ENCODE peak calls at places on chromosomes 11 and 22, in six cellular contexts. S, P, X, I, N and A are unnamed samples.

GRCh38 chr11:122523841-122524531 is 131.5 kb upstream of the UBASH3B start:
- DNase-seq in N (peak; percentile 24), X (no peak), P (no peak), I (no peak), S (no peak), A (no peak)

GRCh38 chr22:36644333-36644757 is 59.2 kb downstream of the CACNG2 start:
- DNase-seq in X (peak; percentile 54), S (peak; percentile 66), P (peak; percentile 4), I (peak; percentile 4), N (peak; percentile 66), A (peak; percentile 51)

GRCh38 chr22:25081409-25081824 is 118.2 kb upstream of the CRYBB3 start:
- DNase-seq in P (peak; percentile 59), X (peak; percentile 9), I (peak; percentile 51), S (peak; percentile 41), N (no peak), A (peak; percentile 56)

GRCh38 chr11:68963779-68964178 is 17.0 kb downstream of the MRGPRD start:
- DNase-seq in S (no peak), P (no peak), N (no peak), X (no peak), I (no peak), A (no peak)

GRCh38 chr11:56817661-56818060 is 69.2 kb upstream of the OR9G4 start:
- DNase-seq in I (no peak), S (no peak), N (no peak), P (no peak), X (no peak), A (no peak)

GRCh38 chr11:20310596-20311394 is 52.7 kb upstream of the HTATIP2 start:
- DNase-seq in I (no peak), N (no peak), P (no peak), X (no peak), S (no peak), A (no peak)

GRCh38 chr22:20567371-20567847 is 60.0 kb downstream of the MED15 start:
- DNase-seq in X (no peak), P (no peak), N (no peak), I (no peak), S (peak; percentile 9), A (no peak)

GRCh38 chr11:47235163-47235562 is 13.5 kb downstream of the ACP2 start:
- DNase-seq in I (no peak), X (no peak), N (no peak), P (no peak), S (no peak), A (no peak)

GRCh38 chr11:118791961-118792578 is 1.1 kb upstream of the DDX6 start:
- DNase-seq in P (peak; percentile 59), S (no peak), N (no peak), X (no peak), I (peak; percentile 39), A (no peak)

GRCh38 chr11:10979529-10979928 is 121.7 kb upstream of the ZBED5 start:
- DNase-seq in I (no peak), N (no peak), X (no peak), S (no peak), P (no peak), A (no peak)